ENCODE peak calls at places on chromosomes 13 and 19, in five cellular contexts. One of them, this sample, is unnamed.

GRCh38 chr19:16185925-16186234 is 670 bp downstream of the FAM32A start:
- DNase-seq in fibroblast of the conjunctiva: no peak
- DNase-seq in omental fat pad: no peak
- DNase-seq in AG04450: no peak
- DNase-seq in fibroblast of lung: peak
- DNase-seq in this sample: no peak

GRCh38 chr19:29479941-29480340 is 45.9 kb upstream of the VSTM2B start:
- DNase-seq in fibroblast of lung: no peak
- DNase-seq in omental fat pad: no peak
- DNase-seq in AG04450: no peak
- DNase-seq in fibroblast of the conjunctiva: no peak
- DNase-seq in this sample: no peak

GRCh38 chr13:66673401-66673800 is 556.7 kb downstream of the PCDH9 start:
- DNase-seq in fibroblast of the conjunctiva: peak
- DNase-seq in omental fat pad: no peak
- DNase-seq in fibroblast of lung: peak
- DNase-seq in AG04450: peak
- DNase-seq in this sample: no peak

GRCh38 chr19:52188822-52189744 is 769 bp upstream of the PPP2R1A start:
- DNase-seq in omental fat pad: peak
- DNase-seq in AG04450: peak
- DNase-seq in fibroblast of lung: no peak
- DNase-seq in fibroblast of the conjunctiva: no peak
- DNase-seq in this sample: peak

GRCh38 chr19:8654591-8655339 is 24.3 kb downstream of the NFILZ start:
- DNase-seq in fibroblast of the conjunctiva: peak
- DNase-seq in AG04450: no peak
- DNase-seq in omental fat pad: no peak
- DNase-seq in fibroblast of lung: peak
- DNase-seq in this sample: peak

GRCh38 chr19:47069795-47070194 is 21.4 kb upstream of the TMEM160 start:
- DNase-seq in fibroblast of the conjunctiva: no peak
- DNase-seq in AG04450: no peak
- DNase-seq in fibroblast of lung: no peak
- DNase-seq in omental fat pad: no peak
- DNase-seq in this sample: no peak

GRCh38 chr19:34598217-34599155 is 78.5 kb downstream of the SCGB2B2 start:
- DNase-seq in omental fat pad: no peak
- DNase-seq in AG04450: no peak
- DNase-seq in fibroblast of lung: no peak
- DNase-seq in fibroblast of the conjunctiva: no peak
- DNase-seq in this sample: peak

GRCh38 chr19:18379803-18380747 is 5.9 kb upstream of the GDF15 start:
- DNase-seq in fibroblast of the conjunctiva: peak
- DNase-seq in AG04450: peak
- DNase-seq in omental fat pad: peak
- DNase-seq in fibroblast of lung: peak
- DNase-seq in this sample: peak

GRCh38 chr13:21088534-21088933 is 27.1 kb upstream of the LATS2 start:
- DNase-seq in fibroblast of the conjunctiva: no peak
- DNase-seq in fibroblast of lung: no peak
- DNase-seq in AG04450: no peak
- DNase-seq in omental fat pad: no peak
- DNase-seq in this sample: no peak

GRCh38 chr19:14146789-14147216 is 10.4 kb upstream of the ASF1B start:
- DNase-seq in fibroblast of lung: peak
- DNase-seq in fibroblast of the conjunctiva: peak
- DNase-seq in AG04450: peak
- DNase-seq in omental fat pad: no peak
- DNase-seq in this sample: no peak

GRCh38 chr13:108218044-108218974 is at the start of gene ABHD13:
- DNase-seq in omental fat pad: peak
- DNase-seq in fibroblast of lung: peak
- DNase-seq in fibroblast of the conjunctiva: peak
- DNase-seq in AG04450: peak
- DNase-seq in this sample: peak

GRCh38 chr13:41470187-41470586 is 12.8 kb downstream of the RGCC start:
- DNase-seq in omental fat pad: no peak
- DNase-seq in fibroblast of the conjunctiva: no peak
- DNase-seq in fibroblast of lung: no peak
- DNase-seq in AG04450: no peak
- DNase-seq in this sample: no peak

GRCh38 chr13:30153871-30154426 is 153.4 kb downstream of the KATNAL1 start:
- DNase-seq in fibroblast of the conjunctiva: no peak
- DNase-seq in omental fat pad: no peak
- DNase-seq in AG04450: no peak
- DNase-seq in fibroblast of lung: peak
- DNase-seq in this sample: no peak

GRCh38 chr19:56639217-56639616 is 3.7 kb upstream of the SMIM17 start:
- DNase-seq in AG04450: no peak
- DNase-seq in fibroblast of the conjunctiva: no peak
- DNase-seq in fibroblast of lung: peak
- DNase-seq in omental fat pad: no peak
- DNase-seq in this sample: peak

GRCh38 chr13:42832341-42833153 is 51.2 kb downstream of the FAM216B start:
- DNase-seq in fibroblast of lung: peak
- DNase-seq in fibroblast of the conjunctiva: peak
- DNase-seq in AG04450: no peak
- DNase-seq in omental fat pad: no peak
- DNase-seq in this sample: no peak

GRCh38 chr13:83827338-83827737 is 54.9 kb downstream of the SLITRK1 start:
- DNase-seq in AG04450: no peak
- DNase-seq in omental fat pad: no peak
- DNase-seq in fibroblast of lung: peak
- DNase-seq in fibroblast of the conjunctiva: no peak
- DNase-seq in this sample: no peak

GRCh38 chr19:47280183-47280797 is 5.6 kb downstream of the INAFM1 start:
- DNase-seq in AG04450: no peak
- DNase-seq in fibroblast of lung: no peak
- DNase-seq in omental fat pad: no peak
- DNase-seq in fibroblast of the conjunctiva: no peak
- DNase-seq in this sample: peak

GRCh38 chr13:114089751-114090400 is 42.5 kb downstream of the RASA3 start:
- DNase-seq in omental fat pad: no peak
- DNase-seq in fibroblast of the conjunctiva: no peak
- DNase-seq in AG04450: no peak
- DNase-seq in fibroblast of lung: no peak
- DNase-seq in this sample: no peak

GRCh38 chr13:27523345-27524073 is 73.1 kb upstream of the MTIF3 start:
- DNase-seq in omental fat pad: no peak
- DNase-seq in AG04450: no peak
- DNase-seq in fibroblast of lung: no peak
- DNase-seq in fibroblast of the conjunctiva: no peak
- DNase-seq in this sample: no peak

GRCh38 chr13:97659602-97660001 is 225.6 kb downstream of the RAP2A start:
- DNase-seq in AG04450: peak
- DNase-seq in fibroblast of lung: peak
- DNase-seq in omental fat pad: no peak
- DNase-seq in fibroblast of the conjunctiva: peak
- DNase-seq in this sample: peak

GRCh38 chr13:35255241-35255640 is 221.2 kb downstream of the MAB21L1 start:
- DNase-seq in fibroblast of the conjunctiva: no peak
- DNase-seq in fibroblast of lung: no peak
- DNase-seq in omental fat pad: no peak
- DNase-seq in AG04450: no peak
- DNase-seq in this sample: no peak

GRCh38 chr13:30331331-30331771 is 24.0 kb upstream of the KATNAL1 start:
- DNase-seq in fibroblast of the conjunctiva: no peak
- DNase-seq in AG04450: no peak
- DNase-seq in omental fat pad: no peak
- DNase-seq in fibroblast of lung: no peak
- DNase-seq in this sample: no peak

GRCh38 chr19:41263042-41263849 is 926 bp upstream of the HNRNPUL1 start:
- DNase-seq in AG04450: no peak
- DNase-seq in omental fat pad: peak
- DNase-seq in fibroblast of the conjunctiva: peak
- DNase-seq in fibroblast of lung: peak
- DNase-seq in this sample: peak

GRCh38 chr13:37647038-37647650 is 48.6 kb upstream of the POSTN start:
- DNase-seq in fibroblast of lung: peak
- DNase-seq in fibroblast of the conjunctiva: no peak
- DNase-seq in omental fat pad: no peak
- DNase-seq in AG04450: no peak
- DNase-seq in this sample: no peak

GRCh38 chr13:24222756-24223155 is 62.2 kb downstream of the SPATA13 start:
- DNase-seq in AG04450: no peak
- DNase-seq in fibroblast of the conjunctiva: no peak
- DNase-seq in omental fat pad: no peak
- DNase-seq in fibroblast of lung: no peak
- DNase-seq in this sample: no peak

GRCh38 chr19:7742991-7743390 is 4.3 kb downstream of the CD209 start:
- DNase-seq in omental fat pad: no peak
- DNase-seq in fibroblast of lung: no peak
- DNase-seq in AG04450: no peak
- DNase-seq in fibroblast of the conjunctiva: no peak
- DNase-seq in this sample: no peak

GRCh38 chr19:6721773-6722172 is 1.3 kb upstream of the C3 start:
- DNase-seq in AG04450: no peak
- DNase-seq in omental fat pad: no peak
- DNase-seq in fibroblast of lung: no peak
- DNase-seq in fibroblast of the conjunctiva: no peak
- DNase-seq in this sample: no peak

GRCh38 chr13:112814905-112815585 is 125.2 kb downstream of the ATP11A start:
- DNase-seq in fibroblast of lung: peak
- DNase-seq in fibroblast of the conjunctiva: no peak
- DNase-seq in omental fat pad: no peak
- DNase-seq in AG04450: no peak
- DNase-seq in this sample: no peak

GRCh38 chr19:1117654-1118053 is 13.9 kb downstream of the GPX4 start:
- DNase-seq in omental fat pad: no peak
- DNase-seq in fibroblast of lung: no peak
- DNase-seq in fibroblast of the conjunctiva: no peak
- DNase-seq in AG04450: no peak
- DNase-seq in this sample: no peak

GRCh38 chr19:11377237-11377636 is 2.8 kb downstream of the SWSAP1 start:
- DNase-seq in fibroblast of lung: peak
- DNase-seq in AG04450: peak
- DNase-seq in omental fat pad: peak
- DNase-seq in fibroblast of the conjunctiva: peak
- DNase-seq in this sample: no peak

GRCh38 chr19:31531326-31531725 is 182.1 kb upstream of the TSHZ3 start:
- DNase-seq in AG04450: no peak
- DNase-seq in fibroblast of lung: no peak
- DNase-seq in omental fat pad: no peak
- DNase-seq in fibroblast of the conjunctiva: no peak
- DNase-seq in this sample: no peak

This sample was measured in mucosa of descending colon.